ENCODE peak calls at places on chromosomes 7 and 10, in eight cellular contexts. O, D, K, T, Z, E, Y and L are unnamed samples.

GRCh38 chr7:31368620-31369019 is 28.1 kb upstream of the NEUROD6 start:
- DNase-seq in O (no peak), D (no peak), K (no peak), T (no peak), Z (no peak), E (no peak), Y (no peak), L (no peak)

GRCh38 chr7:17599733-17600685 is 301.6 kb downstream of the AHR start:
- DNase-seq in O (peak; percentile 96), D (peak; percentile 49), K (no peak), T (peak; percentile 98), Z (no peak), E (no peak), Y (no peak), L (no peak)

GRCh38 chr10:32005050-32005449 is 51.2 kb downstream of the KIF5B start:
- DNase-seq in O (peak; percentile 62), D (peak; percentile 39), K (peak; percentile 33), T (peak; percentile 65), Z (peak; percentile 49), E (peak; percentile 43), Y (peak; percentile 46), L (no peak)

GRCh38 chr10:71083457-71083975 is 128.9 kb upstream of the UNC5B start:
- DNase-seq in O (no peak), D (no peak), K (no peak), T (no peak), Z (no peak), E (peak; percentile 15), Y (no peak), L (peak; percentile 15)

GRCh38 chr7:147999962-148000361 is 590.6 kb upstream of the C7orf33 start:
- DNase-seq in O (no peak), D (no peak), K (no peak), T (no peak), Z (no peak), E (peak; percentile 64), Y (no peak), L (no peak)

GRCh38 chr10:3941676-3942075 is 156.7 kb upstream of the KLF6 start:
- DNase-seq in O (no peak), D (no peak), K (no peak), T (no peak), Z (no peak), E (no peak), Y (no peak), L (no peak)

GRCh38 chr10:69100136-69100872 is 12.4 kb downstream of the SRGN start:
- DNase-seq in O (no peak), D (no peak), K (no peak), T (no peak), Z (no peak), E (peak; percentile 74), Y (no peak), L (no peak)

GRCh38 chr7:99030951-99031350 is 113.0 kb downstream of the SMURF1 start:
- DNase-seq in O (no peak), D (no peak), K (no peak), T (peak; percentile 60), Z (no peak), E (no peak), Y (no peak), L (no peak)

GRCh38 chr7:96591900-96592676 is 117.6 kb downstream of the SEM1 start:
- DNase-seq in O (no peak), D (no peak), K (no peak), T (no peak), Z (no peak), E (no peak), Y (no peak), L (no peak)

GRCh38 chr10:126569513-126570447 is 100.7 kb downstream of the C10orf90 start:
- DNase-seq in O (peak; percentile 42), D (no peak), K (no peak), T (peak; percentile 92), Z (no peak), E (no peak), Y (no peak), L (no peak)

GRCh38 chr10:525565-526315 is 163.7 kb downstream of the DIP2C start:
- DNase-seq in O (peak; percentile 8), D (no peak), K (no peak), T (peak; percentile 22), Z (no peak), E (no peak), Y (no peak), L (no peak)

GRCh38 chr10:75009426-75009825 is 102.0 kb upstream of the SAMD8 start:
- DNase-seq in O (no peak), D (no peak), K (no peak), T (no peak), Z (no peak), E (no peak), Y (no peak), L (no peak)

GRCh38 chr7:40380111-40380510 is 245.3 kb downstream of the SUGCT start:
- DNase-seq in O (no peak), D (no peak), K (no peak), T (no peak), Z (no peak), E (no peak), Y (no peak), L (no peak)

GRCh38 chr10:132467464-132468149 is 70.0 kb upstream of the INPP5A start:
- DNase-seq in O (no peak), D (no peak), K (no peak), T (no peak), Z (peak; percentile 42), E (no peak), Y (no peak), L (no peak)

GRCh38 chr10:79047875-79048638 is 20.7 kb upstream of the ZMIZ1 start:
- DNase-seq in O (no peak), D (no peak), K (peak; percentile 60), T (no peak), Z (no peak), E (no peak), Y (peak; percentile 49), L (no peak)

GRCh38 chr7:36794689-36795088 is 70.4 kb upstream of the AOAH start:
- DNase-seq in O (peak; percentile 62), D (no peak), K (no peak), T (no peak), Z (no peak), E (peak; percentile 43), Y (no peak), L (no peak)

GRCh38 chr7:25907214-25907613 is 244.8 kb upstream of the NFE2L3 start:
- DNase-seq in O (no peak), D (no peak), K (no peak), T (no peak), Z (no peak), E (peak; percentile 50), Y (no peak), L (no peak)

GRCh38 chr10:103517234-103518085 is 24.0 kb downstream of the NEURL1 start:
- DNase-seq in O (no peak), D (no peak), K (no peak), T (no peak), Z (no peak), E (no peak), Y (no peak), L (no peak)

GRCh38 chr10:127278001-127278400 is 81.6 kb upstream of the INSYN2A start:
- DNase-seq in O (peak; percentile 3), D (no peak), K (no peak), T (peak; percentile 59), Z (no peak), E (no peak), Y (no peak), L (no peak)

GRCh38 chr7:121328508-121329459 is at the start of gene WNT16:
- DNase-seq in O (no peak), D (no peak), K (no peak), T (no peak), Z (no peak), E (peak; percentile 90), Y (peak; percentile 18), L (no peak)

GRCh38 chr7:73879977-73880681 is 19.2 kb downstream of the TMEM270 start:
- DNase-seq in O (no peak), D (no peak), K (no peak), T (no peak), Z (no peak), E (no peak), Y (no peak), L (no peak)
- TF ChIP-seq CTCF in O (no peak), D (no peak), K (no peak), T (no peak), Z (no peak), E (no peak), Y (no peak), L (no peak)

DNA sequence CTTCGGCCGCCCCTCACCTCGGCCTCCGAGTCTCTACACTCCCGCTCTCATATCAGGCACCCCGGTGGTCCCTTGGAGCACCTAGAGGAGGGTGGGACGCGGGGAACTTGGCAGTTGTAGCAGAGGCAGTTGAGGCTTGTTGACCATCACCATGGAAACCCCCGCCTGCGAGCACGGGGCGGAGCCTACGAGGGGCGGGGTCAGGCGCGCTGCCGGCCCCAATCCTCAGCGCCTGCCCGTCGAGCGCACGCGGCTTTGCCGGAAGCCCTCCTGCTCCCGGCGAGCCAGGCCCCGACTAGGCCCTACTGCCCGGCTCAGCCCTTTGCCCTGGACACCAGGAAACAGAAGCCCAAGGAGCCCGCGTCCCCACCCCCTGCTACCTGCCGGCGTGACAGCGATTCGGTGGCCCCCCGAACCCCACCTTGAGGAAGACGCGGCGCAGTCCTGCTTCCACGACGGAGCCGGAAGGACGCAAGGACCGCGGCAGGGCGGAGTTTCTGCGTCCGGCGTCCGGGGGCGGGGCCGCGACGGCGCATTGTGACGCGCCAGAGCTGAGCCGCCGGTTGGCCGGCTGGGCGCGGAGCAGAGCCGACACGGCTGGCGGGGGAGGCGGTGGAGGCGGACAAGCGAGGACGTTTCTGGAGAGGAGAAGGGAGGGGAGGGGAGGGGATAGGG is at the start of gene HNRNPF:
- DNase-seq in O (peak; percentile 94), D (peak; percentile 81), K (peak; percentile 94), T (peak; percentile 96), Z (peak; percentile 91), E (peak; percentile 97), Y (peak; percentile 94), L (peak; percentile 57)
- TF ChIP-seq CTCF in O (no peak), D (no peak), K (no peak), T (no peak), Z (no peak), E (no peak), Y (no peak), L (no peak)

DNA sequence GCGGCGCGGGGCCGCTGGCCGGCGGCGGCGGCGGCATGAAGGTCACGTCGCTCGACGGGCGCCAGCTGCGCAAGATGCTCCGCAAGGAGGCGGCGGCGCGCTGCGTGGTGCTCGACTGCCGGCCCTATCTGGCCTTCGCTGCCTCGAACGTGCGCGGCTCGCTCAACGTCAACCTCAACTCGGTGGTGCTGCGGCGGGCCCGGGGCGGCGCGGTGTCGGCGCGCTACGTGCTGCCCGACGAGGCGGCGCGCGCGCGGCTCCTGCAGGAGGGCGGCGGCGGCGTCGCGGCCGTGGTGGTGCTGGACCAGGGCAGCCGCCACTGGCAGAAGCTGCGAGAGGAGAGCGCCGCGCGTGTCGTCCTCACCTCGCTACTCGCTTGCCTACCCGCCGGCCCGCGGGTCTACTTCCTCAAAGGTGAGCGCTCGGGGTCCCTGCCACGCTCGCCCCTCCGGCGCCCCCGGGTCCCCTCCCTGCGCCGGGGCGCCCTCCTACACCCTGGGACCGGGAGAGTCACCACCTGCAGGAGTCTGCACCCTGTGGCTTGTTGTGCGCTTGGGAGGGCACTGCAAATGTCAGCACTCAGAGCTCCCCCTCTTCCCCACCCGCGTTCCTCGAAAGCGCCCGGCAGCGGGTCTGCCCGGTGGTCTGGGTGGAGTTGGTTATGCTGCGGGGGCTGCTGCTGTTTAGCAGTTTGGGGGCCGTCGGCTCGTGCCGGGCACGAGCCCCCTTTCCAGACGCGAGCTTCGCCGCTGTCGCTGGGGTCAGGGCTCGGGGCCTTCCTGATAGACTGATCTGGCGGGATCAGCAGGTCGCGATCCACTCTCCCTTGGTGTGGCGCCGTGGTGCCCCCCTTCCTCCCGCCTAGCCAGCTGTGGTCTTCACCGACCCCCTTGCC is 627 bp downstream of the DUSP5 start:
- DNase-seq in O (peak; percentile 52), D (no peak), K (peak; percentile 65), T (peak; percentile 51), Z (peak; percentile 55), E (peak; percentile 43), Y (peak; percentile 51), L (no peak)
- TF ChIP-seq CTCF in O (no peak), D (no peak), K (no peak), T (no peak), Z (no peak), E (no peak), Y (no peak), L (no peak)

GRCh38 chr7:50982626-50983025 is 199.9 kb upstream of the GRB10 start:
- DNase-seq in O (no peak), D (no peak), K (no peak), T (peak; percentile 10), Z (no peak), E (peak; percentile 69), Y (no peak), L (no peak)
- TF ChIP-seq CTCF in O (no peak), D (peak; percentile 7), K (no peak), T (peak; percentile 20), Z (no peak), E (peak; percentile 62), Y (no peak), L (no peak)